ENCODE peak calls at places on chromosomes 4 and X, in five cellular contexts. A is H1, I is GM12878, B is HCT116, M is K562. O is an unnamed sample.

GRCh38 chrX:110847334-110847733 is 51.7 kb upstream of the CHRDL1 start:
- DNase-seq in A (no peak), I (peak), B (peak), M (peak), O (peak)

GRCh38 chr4:76752911-76753494 is 144.9 kb downstream of the SOWAHB start:
- DNase-seq in A (no peak), I (no peak), B (peak), M (no peak), O (no peak)

GRCh38 chrX:136880003-136880451 is 498 bp downstream of the RBMX start:
- DNase-seq in A (no peak), I (no peak), B (no peak), M (peak), O (no peak)

GRCh38 chrX:11787564-11787963 is 29.5 kb downstream of the MSL3 start:
- DNase-seq in A (peak), I (no peak), B (peak), M (peak), O (peak)

GRCh38 chr4:154491731-154492249 is at the start of gene DCHS2:
- DNase-seq in A (no peak), I (no peak), B (no peak), M (peak), O (peak)

GRCh38 chr4:149311076-149311475 is 504.6 kb downstream of the IQCM start:
- DNase-seq in A (no peak), I (no peak), B (no peak), M (no peak), O (no peak)

GRCh38 chr4:170089274-170089742 is 448 bp downstream of the AADAT start:
- DNase-seq in A (no peak), I (no peak), B (no peak), M (no peak), O (no peak)

GRCh38 chr4:92021203-92021602 is 282.6 kb upstream of the GRID2 start:
- DNase-seq in A (no peak), I (no peak), B (no peak), M (no peak), O (no peak)

GRCh38 chr4:156959298-156959702 is 12.3 kb downstream of the PDGFC start:
- DNase-seq in A (no peak), I (no peak), B (no peak), M (no peak), O (no peak)

GRCh38 chr4:126223784-126224407 is 909.1 kb downstream of the FAT4 start:
- DNase-seq in A (no peak), I (no peak), B (peak), M (peak), O (no peak)

GRCh38 chrX:137916090-137916746 is 350.3 kb downstream of the ZIC3 start:
- DNase-seq in A (no peak), I (no peak), B (no peak), M (peak), O (peak)

GRCh38 chr4:155543126-155543765 is 123.4 kb upstream of the GUCY1A1 start:
- DNase-seq in A (no peak), I (no peak), B (no peak), M (no peak), O (no peak)

GRCh38 chr4:6963139-6963611 is 53.5 kb downstream of the TBC1D14 start:
- DNase-seq in A (no peak), I (no peak), B (no peak), M (no peak), O (no peak)

GRCh38 chr4:163330828-163331628 is 1.4 kb downstream of the NPY1R start:
- DNase-seq in A (no peak), I (no peak), B (no peak), M (no peak), O (no peak)

GRCh38 chr4:186722856-186723206 is 825 bp downstream of the FAT1 start:
- DNase-seq in A (no peak), I (no peak), B (no peak), M (no peak), O (no peak)

GRCh38 chr4:124111922-124112321 is 600.6 kb downstream of the ANKRD50 start:
- DNase-seq in A (peak), I (no peak), B (peak), M (peak), O (peak)

GRCh38 chrX:44036336-44036735 is 63.1 kb upstream of the NDP start:
- DNase-seq in A (no peak), I (no peak), B (no peak), M (no peak), O (no peak)

GRCh38 chr4:145784036-145784435 is 104.1 kb downstream of the C4orf51 start:
- DNase-seq in A (no peak), I (no peak), B (no peak), M (no peak), O (no peak)

GRCh38 chr4:182806259-182807252 is 110.6 kb downstream of the DCTD start:
- DNase-seq in A (peak), I (no peak), B (peak), M (peak), O (peak)
- TF ChIP-seq YY1 in A (peak), I (peak), B (no peak), M (no peak), O (no peak)

GRCh38 chr4:38145741-38146140 is 185.5 kb downstream of the PTTG2 start:
- DNase-seq in A (no peak), I (no peak), B (no peak), M (no peak), O (no peak)
- TF ChIP-seq YY1 in A (no peak), I (no peak), B (no peak), M (no peak), O (no peak)

GRCh38 chr4:122959441-122959840 is 37.0 kb upstream of the NUDT6 start:
- DNase-seq in A (no peak), I (no peak), B (no peak), M (no peak), O (no peak)
- TF ChIP-seq YY1 in A (no peak), I (no peak), B (no peak), M (no peak), O (no peak)

GRCh38 chrX:16851827-16852226 is 18.3 kb downstream of the RBBP7 start:
- DNase-seq in A (no peak), I (no peak), B (no peak), M (no peak), O (no peak)
- TF ChIP-seq YY1 in A (no peak), I (no peak), B (no peak), M (no peak), O (no peak)

GRCh38 chr4:2915789-2916188 is 47.4 kb downstream of the NOP14 start:
- DNase-seq in A (no peak), I (no peak), B (no peak), M (no peak), O (no peak)

GRCh38 chr4:2910409-2910808 is 52.8 kb downstream of the NOP14 start:
- DNase-seq in A (no peak), I (no peak), B (no peak), M (peak), O (no peak)

GRCh38 chr4:2913168-2913567 is 50.0 kb downstream of the NOP14 start:
- DNase-seq in A (no peak), I (no peak), B (no peak), M (no peak), O (no peak)

GRCh38 chr4:2911868-2912267 is 51.3 kb downstream of the NOP14 start:
- DNase-seq in A (no peak), I (no peak), B (no peak), M (no peak), O (no peak)

GRCh38 chr4:2914220-2915126 is 48.7 kb downstream of the NOP14 start:
- DNase-seq in A (no peak), I (no peak), B (no peak), M (no peak), O (no peak)
- TF ChIP-seq YY1 in A (no peak), I (no peak), B (no peak), M (no peak), O (no peak)

GRCh38 chrX:23598561-23598960 is 68.7 kb upstream of the PRDX4 start:
- DNase-seq in A (no peak), I (no peak), B (no peak), M (no peak), O (no peak)
- TF ChIP-seq YY1 in A (no peak), I (no peak), B (no peak), M (no peak), O (no peak)

GRCh38 chr4:685681-686218 is 3.2 kb downstream of the SLC49A3 start:
- DNase-seq in A (no peak), I (no peak), B (no peak), M (no peak), O (no peak)

GRCh38 chr4:682490-683172 is 6.3 kb downstream of the SLC49A3 start:
- DNase-seq in A (no peak), I (no peak), B (no peak), M (no peak), O (no peak)

GRCh38 chr4:683247-683897 is 5.6 kb downstream of the SLC49A3 start:
- DNase-seq in A (no peak), I (no peak), B (no peak), M (no peak), O (no peak)

GRCh38 chr4:684611-685010 is 4.3 kb downstream of the SLC49A3 start:
- DNase-seq in A (no peak), I (no peak), B (no peak), M (no peak), O (no peak)

DNA sequence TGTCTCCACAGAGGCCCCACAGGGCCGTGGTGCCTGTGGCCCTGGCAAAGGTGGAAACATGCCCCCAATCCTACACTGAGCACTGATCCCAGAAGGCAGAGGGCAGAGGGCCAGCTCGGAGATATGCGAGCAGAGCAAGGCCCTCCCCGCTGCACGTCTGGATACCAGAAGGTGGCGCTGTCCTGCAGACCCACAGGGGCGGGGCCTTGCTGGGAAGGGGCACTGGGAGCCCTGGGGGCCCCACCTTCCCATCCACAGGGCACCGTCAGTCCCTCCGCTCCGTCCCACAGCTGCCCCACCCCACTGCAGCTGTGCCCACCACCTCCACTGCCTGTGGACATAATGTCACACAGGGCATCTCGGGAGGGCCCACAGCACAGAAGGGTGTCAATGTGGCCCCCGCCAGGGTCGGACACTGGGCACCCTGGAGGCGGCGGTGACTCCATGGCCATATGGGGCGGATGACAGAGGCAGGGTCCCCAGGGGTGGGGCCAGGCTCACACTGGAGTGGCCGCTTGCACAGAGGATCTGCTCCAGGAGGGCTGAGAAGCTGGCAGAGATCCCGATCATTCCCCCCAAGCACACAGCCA is 4.9 kb downstream of the SLC49A3 start:
- DNase-seq in A (no peak), I (no peak), B (peak), M (peak), O (peak)
- TF ChIP-seq YY1 in A (no peak), I (peak), B (no peak), M (no peak), O (no peak)